ENCODE peak calls at places on chromosomes 2 and 18, in four cellular contexts. Y is HepG2, V is A549, M is K562. H is an unnamed sample.

GRCh38 chr2:40448476-40449079 is 3.3 kb downstream of the SLC8A1 start:
- DNase-seq in V (peak; percentile 20), Y (peak; percentile 21), M (no peak), H (peak; percentile 52)

GRCh38 chr18:44895176-44895798 is 214.6 kb downstream of the SETBP1 start:
- DNase-seq in M (peak; percentile 15), Y (no peak), V (peak; percentile 16), H (peak; percentile 45)

GRCh38 chr2:144512421-144513272 is 7.3 kb downstream of the ZEB2 start:
- DNase-seq in M (no peak), V (no peak), Y (no peak), H (no peak)

GRCh38 chr2:32981612-32982011 is 34.9 kb downstream of the LTBP1 start:
- DNase-seq in Y (no peak), M (no peak), V (no peak), H (no peak)

GRCh38 chr2:83435989-83436388 is 1023.1 kb downstream of the SUCLG1 start:
- DNase-seq in V (no peak), Y (no peak), M (no peak), H (no peak)

GRCh38 chr2:202084265-202084664 is 11.2 kb downstream of the KIAA2012 start:
- DNase-seq in M (no peak), Y (no peak), V (no peak), H (peak; percentile 15)

GRCh38 chr18:13222371-13223281 is 4.1 kb downstream of the LDLRAD4 start:
- DNase-seq in V (no peak), Y (peak; percentile 42), M (no peak), H (peak; percentile 37)

GRCh38 chr2:151544449-151544848 is 134.7 kb downstream of the RIF1 start:
- DNase-seq in M (no peak), Y (no peak), V (no peak), H (no peak)

GRCh38 chr2:64133828-64134227 is 10.4 kb downstream of the PELI1 start:
- DNase-seq in V (no peak), M (no peak), Y (no peak), H (peak; percentile 85)

GRCh38 chr2:16525265-16525887 is 140.3 kb downstream of the CYRIA start:
- DNase-seq in M (peak; percentile 81), Y (peak; percentile 49), V (peak; percentile 31), H (no peak)

GRCh38 chr18:10560457-10561045 is 34.7 kb downstream of the NAPG start:
- DNase-seq in M (peak; percentile 81), V (peak; percentile 35), Y (peak; percentile 63), H (peak; percentile 72)

GRCh38 chr2:133390151-133390550 is 178.1 kb downstream of the NCKAP5 start:
- DNase-seq in M (no peak), V (no peak), Y (no peak), H (peak; percentile 82)

GRCh38 chr2:9638532-9638931 is 7.7 kb upstream of the YWHAQ start:
- DNase-seq in V (peak; percentile 89), Y (peak; percentile 62), M (peak; percentile 59), H (peak; percentile 97)

GRCh38 chr2:156005999-156006712 is 326.4 kb downstream of the NR4A2 start:
- DNase-seq in V (no peak), Y (peak; percentile 4), M (no peak), H (no peak)
- TF ChIP-seq MAZ in V (no peak), Y (no peak), M (no peak), H (no peak)

GRCh38 chr2:36516136-36516870 is 81.7 kb downstream of the FEZ2 start:
- DNase-seq in V (no peak), Y (no peak), M (no peak), H (peak; percentile 58)
- TF ChIP-seq MAZ in V (no peak), Y (no peak), M (no peak), H (no peak)

GRCh38 chr2:214103199-214104001 is 307.5 kb upstream of the VWC2L start:
- DNase-seq in M (no peak), Y (no peak), V (no peak), H (peak; percentile 25)
- TF ChIP-seq MAZ in M (no peak), Y (no peak), V (no peak), H (no peak)

GRCh38 chr2:12303181-12304030 is 413.3 kb upstream of the TRIB2 start:
- DNase-seq in M (no peak), Y (no peak), V (no peak), H (peak; percentile 83)
- TF ChIP-seq MAZ in M (no peak), Y (no peak), V (no peak), H (no peak)

H was measured in IMR-90.